ENCODE peak calls at places on chromosomes 13 and 19, in six cellular contexts. O is esophagus squamous epithelium, J is choroid plexus epithelial cell, N is uterus, Z is esophagus muscularis mucosa, F is heart right ventricle. U is an unnamed sample.
A peak's percentile ranks its signal among the peaks of the same experiment; 100 is the strongest.

GRCh38 chr13:59601993-59602392 is 561.7 kb downstream of the DIAPH3 start:
- DNase-seq in O (no peak), J (peak; percentile 3), N (no peak), Z (no peak), F (no peak), U (peak; percentile 80)

GRCh38 chr13:44156294-44156658 is 217.3 kb upstream of the SERP2 start:
- DNase-seq in O (no peak), J (no peak), N (no peak), Z (peak; percentile 89), F (no peak), U (no peak)

GRCh38 chr13:74040200-74040599 is 94.0 kb downstream of the KLF12 start:
- DNase-seq in O (no peak), J (peak; percentile 55), N (no peak), Z (no peak), F (peak; percentile 35), U (peak; percentile 45)

GRCh38 chr19:42316223-42317211 is 3.4 kb downstream of the TMEM145 start:
- DNase-seq in O (no peak), J (peak; percentile 42), N (no peak), Z (no peak), F (no peak), U (no peak)

GRCh38 chr13:94352057-94352456 is 127.4 kb downstream of the DCT start:
- DNase-seq in O (no peak), J (peak; percentile 60), N (no peak), Z (peak; percentile 53), F (no peak), U (no peak)

GRCh38 chr13:73059460-73060250 is 850 bp downstream of the KLF5 start:
- DNase-seq in O (no peak), J (peak; percentile 29), N (peak; percentile 18), Z (no peak), F (peak; percentile 30), U (peak; percentile 40)

GRCh38 chr19:22882797-22883196 is 50.7 kb downstream of the ZNF723 start:
- DNase-seq in O (no peak), J (peak; percentile 48), N (no peak), Z (no peak), F (peak; percentile 5), U (peak; percentile 53)

GRCh38 chr13:41139296-41139966 is 6.8 kb upstream of the KBTBD6 start:
- DNase-seq in O (no peak), J (no peak), N (no peak), Z (no peak), F (no peak), U (peak; percentile 45)

GRCh38 chr19:45592366-45592765 is 7.8 kb upstream of the OPA3 start:
- DNase-seq in O (no peak), J (no peak), N (no peak), Z (no peak), F (no peak), U (no peak)

GRCh38 chr13:49356224-49356623 is 87.6 kb downstream of the CAB39L start:
- DNase-seq in O (no peak), J (peak; percentile 92), N (no peak), Z (no peak), F (no peak), U (peak; percentile 70)

GRCh38 chr19:11649941-11650340 is 52.7 kb downstream of the ZNF627 start:
- DNase-seq in O (no peak), J (no peak), N (no peak), Z (no peak), F (no peak), U (no peak)

GRCh38 chr13:99374169-99374991 is 67.2 kb upstream of the GPR183 start:
- DNase-seq in O (no peak), J (no peak), N (no peak), Z (no peak), F (no peak), U (no peak)

GRCh38 chr13:112213467-112214245 is 146.7 kb downstream of the SOX1 start:
- DNase-seq in O (no peak), J (no peak), N (no peak), Z (no peak), F (no peak), U (no peak)

GRCh38 chr13:34000955-34001354 is 183.0 kb downstream of the RFC3 start:
- DNase-seq in O (no peak), J (no peak), N (no peak), Z (no peak), F (no peak), U (no peak)

GRCh38 chr13:35475960-35476943 is at the start of gene MAB21L1:
- DNase-seq in O (no peak), J (peak; percentile 54), N (no peak), Z (no peak), F (no peak), U (peak; percentile 28)

GRCh38 chr19:50510700-50511068 is 307 bp downstream of the JOSD2 start:
- DNase-seq in O (no peak), J (peak; percentile 28), N (no peak), Z (peak; percentile 79), F (no peak), U (no peak)

GRCh38 chr13:24693862-24694471 is 13.8 kb downstream of the ATP12A start:
- DNase-seq in O (no peak), J (peak; percentile 75), N (no peak), Z (no peak), F (peak; percentile 38), U (peak; percentile 77)

GRCh38 chr19:35718345-35719041 is 690 bp downstream of the KMT2B start:
- DNase-seq in O (no peak), J (peak; percentile 18), N (peak; percentile 46), Z (no peak), F (peak; percentile 40), U (peak; percentile 35)

GRCh38 chr19:22604571-22605274 is 29.4 kb upstream of the ZNF492 start:
- DNase-seq in O (no peak), J (no peak), N (no peak), Z (peak; percentile 90), F (no peak), U (no peak)

GRCh38 chr13:82717249-82717648 is 1165.0 kb downstream of the SLITRK1 start:
- DNase-seq in O (no peak), J (peak; percentile 73), N (no peak), Z (no peak), F (no peak), U (peak; percentile 89)

GRCh38 chr13:111251646-111252448 is 68.6 kb upstream of the TEX29 start:
- DNase-seq in O (no peak), J (peak; percentile 16), N (no peak), Z (peak; percentile 42), F (no peak), U (peak; percentile 35)

GRCh38 chr13:42153371-42153770 is 104.9 kb downstream of the DGKH start:
- DNase-seq in O (no peak), J (peak; percentile 15), N (no peak), Z (no peak), F (no peak), U (no peak)

GRCh38 chr13:45102136-45102802 is 18.0 kb upstream of the GTF2F2 start:
- DNase-seq in O (no peak), J (no peak), N (no peak), Z (no peak), F (no peak), U (no peak)

GRCh38 chr13:92963029-92963428 is 263.6 kb upstream of the GPC6 start:
- DNase-seq in O (no peak), J (peak; percentile 5), N (no peak), Z (no peak), F (no peak), U (peak; percentile 16)

GRCh38 chr13:21674271-21675009 is 3.6 kb downstream of the FGF9 start:
- DNase-seq in O (no peak), J (no peak), N (no peak), Z (peak; percentile 89), F (peak; percentile 33), U (no peak)

GRCh38 chr13:94382520-94382919 is 97.0 kb downstream of the DCT start:
- DNase-seq in O (no peak), J (no peak), N (no peak), Z (no peak), F (no peak), U (no peak)

GRCh38 chr19:54211214-54211613 is 10.6 kb downstream of the RPS9 start:
- DNase-seq in O (no peak), J (no peak), N (no peak), Z (no peak), F (no peak), U (no peak)
- TF ChIP-seq CTCF in O (no peak), J (no peak), N (no peak), Z (no peak), F (no peak), U (no peak)

GRCh38 chr19:48899781-48900476 is at the start of gene NUCB1:
- DNase-seq in O (peak; percentile 86), J (peak; percentile 99), N (peak; percentile 100), Z (peak; percentile 100), F (peak; percentile 100), U (peak; percentile 99)
- TF ChIP-seq CTCF in O (peak; percentile 40), J (peak; percentile 53), N (peak; percentile 21), Z (no peak), F (peak; percentile 53), U (peak; percentile 32)

DNA sequence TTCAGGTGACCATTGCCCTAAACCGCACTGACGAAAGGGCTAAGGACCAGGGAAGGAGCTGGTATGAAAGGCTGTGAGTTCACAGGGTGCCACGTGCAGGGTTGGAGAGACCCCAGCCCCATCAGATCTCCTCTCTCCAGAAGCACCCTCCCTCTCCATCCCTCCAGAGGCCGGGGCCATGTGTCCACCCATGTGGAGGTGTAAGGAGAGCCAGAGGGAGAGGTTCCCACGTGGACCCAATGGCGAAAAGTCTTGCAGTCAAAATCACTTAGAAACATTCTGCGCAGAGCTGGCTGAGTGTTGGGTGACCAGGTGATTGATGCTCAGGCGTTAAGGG is 168.3 kb downstream of the COL4A1 start:
- DNase-seq in O (no peak), J (no peak), N (no peak), Z (peak; percentile 91), F (no peak), U (no peak)
- TF ChIP-seq CTCF in O (no peak), J (no peak), N (no peak), Z (no peak), F (no peak), U (no peak)

DNA sequence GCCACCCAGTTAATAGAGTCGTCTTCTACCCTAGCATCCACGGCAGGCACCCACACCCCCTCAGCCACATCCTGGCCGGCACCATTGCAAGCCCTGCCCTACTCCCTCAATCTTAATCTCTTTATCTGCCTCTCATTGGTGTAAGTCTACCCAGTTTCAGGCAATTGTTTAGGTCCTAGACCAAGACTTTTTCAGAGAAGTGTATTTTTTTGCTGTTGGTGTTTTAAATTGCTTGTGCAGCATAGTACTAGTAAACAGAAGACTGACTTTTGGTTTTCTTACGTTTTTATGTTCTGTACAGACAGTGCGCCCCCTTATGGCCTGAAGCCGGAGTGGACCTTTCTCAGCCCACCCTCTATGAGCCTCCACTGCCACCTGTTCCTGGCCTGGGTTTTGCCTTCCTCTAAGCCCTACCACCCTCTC is 2.3 kb upstream of the LCP1 start:
- DNase-seq in O (no peak), J (peak; percentile 41), N (no peak), Z (no peak), F (peak; percentile 20), U (no peak)
- TF ChIP-seq CTCF in O (peak; percentile 20), J (peak; percentile 70), N (no peak), Z (no peak), F (peak; percentile 42), U (peak; percentile 14)